ENCODE peak calls at places on chromosomes 16 and 17, in ten cellular contexts. O, B, Y, K, U, P, W, J, X and R are unnamed samples.

GRCh38 chr16:19876501-19877059 is 8.1 kb downstream of the GPRC5B start:
- DNase-seq in O (no peak), B (no peak), Y (no peak), K (no peak), U (no peak), P (no peak), W (no peak), J (peak), X (no peak), R (no peak)

GRCh38 chr17:20116683-20117309 is 107.6 kb downstream of the SPECC1 start:
- DNase-seq in O (peak), B (peak), Y (no peak), K (peak), U (peak), P (peak), W (peak), J (no peak), X (peak), R (peak)

GRCh38 chr16:86975445-86975844 is 341.7 kb downstream of the C16orf95 start:
- DNase-seq in O (peak), B (peak), Y (peak), K (no peak), U (peak), P (no peak), W (peak), J (no peak), X (peak), R (peak)

GRCh38 chr17:2797226-2797625 is 988 bp downstream of the RAP1GAP2 start:
- DNase-seq in O (no peak), B (no peak), Y (no peak), K (no peak), U (no peak), P (no peak), W (no peak), J (no peak), X (no peak), R (no peak)

GRCh38 chr17:51585514-51586104 is 325.3 kb downstream of the UTP18 start:
- DNase-seq in O (no peak), B (peak), Y (peak), K (no peak), U (no peak), P (no peak), W (peak), J (no peak), X (no peak), R (no peak)

GRCh38 chr16:80803341-80804060 is 897 bp downstream of the CDYL2 start:
- DNase-seq in O (peak), B (no peak), Y (no peak), K (no peak), U (peak), P (no peak), W (peak), J (peak), X (peak), R (no peak)

GRCh38 chr16:68079616-68080344 is 5.4 kb upstream of the NFATC3 start:
- DNase-seq in O (peak), B (no peak), Y (no peak), K (no peak), U (no peak), P (peak), W (peak), J (peak), X (peak), R (no peak)

GRCh38 chr17:77482375-77483127 is 341.8 kb downstream of the SEC14L1 start:
- DNase-seq in O (no peak), B (no peak), Y (no peak), K (no peak), U (no peak), P (no peak), W (no peak), J (no peak), X (no peak), R (no peak)

GRCh38 chr16:28497386-28497785 is 2.9 kb downstream of the APOBR start:
- DNase-seq in O (no peak), B (no peak), Y (no peak), K (no peak), U (no peak), P (no peak), W (no peak), J (no peak), X (no peak), R (no peak)

GRCh38 chr16:1533443-1533951 is at the start of gene TMEM204:
- DNase-seq in O (peak), B (no peak), Y (no peak), K (peak), U (peak), P (peak), W (peak), J (peak), X (peak), R (no peak)

GRCh38 chr16:50531359-50531758 is 16.8 kb upstream of the NKD1 start:
- DNase-seq in O (no peak), B (no peak), Y (no peak), K (no peak), U (no peak), P (no peak), W (no peak), J (no peak), X (no peak), R (no peak)

GRCh38 chr16:2486645-2487516 is 12.0 kb downstream of the TBC1D24 start:
- DNase-seq in O (no peak), B (no peak), Y (no peak), K (no peak), U (no peak), P (no peak), W (no peak), J (peak), X (no peak), R (no peak)

GRCh38 chr17:60506312-60506711 is 19.7 kb downstream of the APPBP2 start:
- DNase-seq in O (peak), B (peak), Y (no peak), K (no peak), U (peak), P (no peak), W (no peak), J (no peak), X (peak), R (peak)

GRCh38 chr17:38353668-38354067 is 2.0 kb downstream of the SOCS7 start:
- DNase-seq in O (no peak), B (no peak), Y (no peak), K (no peak), U (no peak), P (no peak), W (no peak), J (no peak), X (no peak), R (no peak)

GRCh38 chr17:38350035-38350434 is 1.6 kb upstream of the SOCS7 start:
- DNase-seq in O (no peak), B (no peak), Y (no peak), K (no peak), U (no peak), P (no peak), W (no peak), J (no peak), X (no peak), R (no peak)

GRCh38 chr17:38353084-38353604 is 1.5 kb downstream of the SOCS7 start:
- DNase-seq in O (no peak), B (no peak), Y (no peak), K (no peak), U (no peak), P (no peak), W (no peak), J (no peak), X (peak), R (no peak)

GRCh38 chr17:38352245-38353083 is 820 bp downstream of the SOCS7 start:
- DNase-seq in O (peak), B (peak), Y (no peak), K (no peak), U (peak), P (peak), W (peak), J (peak), X (peak), R (no peak)

GRCh38 chr17:38351412-38352222 is at the start of gene SOCS7:
- DNase-seq in O (peak), B (peak), Y (peak), K (peak), U (peak), P (peak), W (peak), J (peak), X (peak), R (peak)
- TF ChIP-seq CTCF in O (no peak), B (no peak), Y (no peak), K (no peak), U (no peak), P (peak), W (no peak), J (no peak), X (no peak), R (no peak)

GRCh38 chr17:74785096-74785980 is 9.2 kb upstream of the NAT9 start:
- DNase-seq in O (no peak), B (no peak), Y (no peak), K (no peak), U (no peak), P (no peak), W (no peak), J (no peak), X (no peak), R (no peak)
- TF ChIP-seq CTCF in O (no peak), B (no peak), Y (no peak), K (no peak), U (no peak), P (no peak), W (no peak), J (no peak), X (no peak), R (peak)

DNA sequence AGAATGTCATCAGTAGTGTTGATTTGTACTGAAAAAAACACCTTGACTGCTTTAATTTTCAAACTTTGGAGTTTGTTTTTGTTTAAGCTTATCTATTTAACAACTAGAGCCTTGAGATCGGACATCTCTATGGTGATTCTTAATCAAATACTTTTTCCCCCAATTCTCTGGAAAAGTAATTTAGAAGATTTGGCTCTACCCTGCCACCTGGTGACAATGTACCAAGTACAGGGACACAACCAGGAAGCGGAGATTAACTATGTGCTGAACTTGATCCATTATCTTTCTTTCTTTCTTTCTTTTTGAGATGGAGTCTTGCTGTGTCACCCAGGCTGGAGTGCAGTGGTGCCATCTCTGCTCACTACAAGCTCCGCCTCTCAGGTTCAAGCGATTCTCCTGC is 30.8 kb downstream of the USP43 start:
- DNase-seq in O (no peak), B (no peak), Y (no peak), K (no peak), U (no peak), P (no peak), W (no peak), J (no peak), X (no peak), R (no peak)
- TF ChIP-seq CTCF in O (no peak), B (peak), Y (no peak), K (peak), U (peak), P (no peak), W (no peak), J (no peak), X (no peak), R (no peak)

GRCh38 chr17:18314731-18315497 is at the start of the genes SMCR8 and TOP3A:
- DNase-seq in O (peak), B (peak), Y (peak), K (peak), U (peak), P (peak), W (peak), J (peak), X (peak), R (peak)
- TF ChIP-seq CTCF in O (no peak), B (no peak), Y (no peak), K (no peak), U (no peak), P (no peak), W (no peak), J (peak), X (no peak), R (no peak)

GRCh38 chr16:58339452-58339938 is 44.7 kb upstream of the PRSS54 start:
- DNase-seq in O (peak), B (peak), Y (no peak), K (no peak), U (peak), P (no peak), W (no peak), J (no peak), X (peak), R (no peak)
- TF ChIP-seq CTCF in O (peak), B (peak), Y (no peak), K (peak), U (peak), P (no peak), W (no peak), J (peak), X (peak), R (peak)

DNA sequence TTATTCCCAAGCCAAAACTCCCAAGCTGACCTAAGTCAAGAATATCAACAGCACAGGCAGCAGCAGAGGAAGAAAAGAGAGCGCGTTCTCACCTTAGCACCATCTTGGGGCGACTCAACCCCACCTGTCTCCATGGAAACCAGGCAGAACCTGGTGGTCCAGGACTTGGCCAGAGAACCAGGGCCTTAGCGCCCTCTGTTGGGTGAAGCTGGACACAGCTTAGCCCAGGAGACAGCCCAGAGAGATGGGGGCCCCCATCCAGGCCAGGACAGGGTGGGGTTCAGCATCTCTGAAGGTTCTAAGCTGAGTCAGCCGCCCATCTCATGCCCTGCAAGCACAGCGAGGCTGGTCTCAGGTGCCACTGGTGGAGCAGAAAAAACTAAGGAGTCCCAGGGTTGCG is 60.1 kb upstream of the TMEM132E start:
- DNase-seq in O (no peak), B (no peak), Y (peak), K (no peak), U (no peak), P (no peak), W (peak), J (no peak), X (no peak), R (no peak)
- TF ChIP-seq CTCF in O (peak), B (peak), Y (peak), K (peak), U (peak), P (no peak), W (peak), J (peak), X (peak), R (peak)

GRCh38 chr17:67559381-67559966 is 158.3 kb upstream of the NOL11 start:
- DNase-seq in O (no peak), B (no peak), Y (no peak), K (no peak), U (no peak), P (no peak), W (no peak), J (no peak), X (peak), R (no peak)
- TF ChIP-seq CTCF in O (peak), B (peak), Y (peak), K (no peak), U (no peak), P (no peak), W (no peak), J (no peak), X (peak), R (peak)

GRCh38 chr17:75263051-75263450 is 1.4 kb downstream of the MRPS7 start:
- DNase-seq in O (no peak), B (no peak), Y (no peak), K (no peak), U (no peak), P (no peak), W (no peak), J (no peak), X (no peak), R (no peak)
- TF ChIP-seq CTCF in O (no peak), B (no peak), Y (no peak), K (no peak), U (no peak), P (no peak), W (no peak), J (no peak), X (no peak), R (no peak)

DNA sequence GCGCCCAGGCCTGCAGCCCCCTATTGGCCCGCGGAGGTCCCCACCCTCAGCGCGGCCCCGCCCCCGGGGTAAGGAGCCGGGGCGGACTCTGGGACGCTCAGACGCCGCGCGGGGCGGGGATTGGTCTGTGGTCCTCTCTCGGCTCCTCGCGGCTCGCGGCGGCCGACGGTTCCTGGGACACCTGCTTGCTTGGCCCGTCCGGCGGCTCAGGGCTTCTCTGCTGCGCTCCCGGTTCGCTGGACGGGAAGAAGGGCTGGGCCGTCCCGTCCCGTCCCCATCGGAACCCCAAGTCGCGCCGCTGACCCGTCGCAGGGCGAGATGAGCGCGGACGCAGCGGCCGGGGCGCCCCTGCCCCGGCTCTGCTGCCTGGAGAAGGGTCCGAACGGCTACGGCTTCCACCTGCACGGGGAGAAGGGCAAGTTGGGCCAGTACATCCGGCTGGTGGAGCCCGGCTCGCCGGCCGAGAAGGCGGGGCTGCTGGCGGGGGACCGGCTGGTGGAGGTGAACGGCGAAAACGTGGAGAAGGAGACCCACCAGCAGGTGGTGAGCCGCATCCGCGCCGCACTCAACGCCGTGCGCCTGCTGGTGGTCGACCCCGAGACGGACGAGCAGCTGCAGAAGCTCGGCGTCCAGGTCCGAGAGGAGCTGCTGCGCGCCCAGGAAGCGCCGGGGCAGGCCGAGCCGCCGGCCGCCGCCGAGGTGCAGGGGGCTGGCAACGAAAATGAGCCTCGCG is at the start of gene NHERF1:
- DNase-seq in O (peak), B (peak), Y (no peak), K (peak), U (peak), P (peak), W (peak), J (peak), X (peak), R (peak)
- TF ChIP-seq CTCF in O (no peak), B (no peak), Y (peak), K (no peak), U (no peak), P (no peak), W (peak), J (peak), X (no peak), R (peak)